ENCODE peak calls at places on chromosomes 5 and 9, in eight cellular contexts. G is stimulated activated CD8-positive, alpha-beta memory T cell treated with anti-CD3 and anti-CD28 coated beads, Interleukin-4, amount 100 ng/mL, for 4 hours; J is M059J; W is anterior cingulate cortex; V is skeletal muscle cell; I is heart right ventricle; A is lung; T is astrocyte of the spinal cord. C is an unnamed sample.

GRCh38 chr5:67214713-67215591 is 18.4 kb upstream of the CD180 start:
- DNase-seq in G (no peak), J (no peak), W (no peak), V (no peak), I (no peak), A (peak), T (no peak), C (no peak)

GRCh38 chr5:55031492-55031891 is 7.4 kb downstream of the GZMK start:
- DNase-seq in G (no peak), J (no peak), W (no peak), V (no peak), I (no peak), A (no peak), T (peak), C (no peak)

GRCh38 chr9:112112941-112113399 is 62.1 kb downstream of the SUSD1 start:
- DNase-seq in G (no peak), J (peak), W (no peak), V (no peak), I (no peak), A (peak), T (no peak), C (no peak)

GRCh38 chr9:112169368-112169767 is 5.7 kb downstream of the SUSD1 start:
- DNase-seq in G (no peak), J (no peak), W (no peak), V (no peak), I (no peak), A (no peak), T (no peak), C (no peak)

GRCh38 chr5:176996780-176997179 is 9.8 kb downstream of the UIMC1 start:
- DNase-seq in G (no peak), J (no peak), W (no peak), V (no peak), I (no peak), A (no peak), T (no peak), C (no peak)

GRCh38 chr5:88145205-88145602 is 123.4 kb downstream of the TMEM161B start:
- DNase-seq in G (no peak), J (no peak), W (no peak), V (no peak), I (no peak), A (no peak), T (peak), C (no peak)

GRCh38 chr5:36156619-36157018 is 4.7 kb downstream of the SKP2 start:
- DNase-seq in G (no peak), J (peak), W (no peak), V (peak), I (no peak), A (no peak), T (peak), C (no peak)

GRCh38 chr5:96279796-96280542 is 153.1 kb downstream of the PCSK1 start:
- DNase-seq in G (no peak), J (peak), W (no peak), V (no peak), I (no peak), A (no peak), T (peak), C (no peak)

GRCh38 chr9:125444956-125445506 is 183.4 kb downstream of the GAPVD1 start:
- DNase-seq in G (no peak), J (no peak), W (no peak), V (no peak), I (no peak), A (no peak), T (no peak), C (no peak)

GRCh38 chr5:179233909-179234562 is 111.2 kb downstream of the ADAMTS2 start:
- DNase-seq in G (no peak), J (no peak), W (no peak), V (no peak), I (no peak), A (no peak), T (no peak), C (no peak)

GRCh38 chr9:38622083-38622674 is 1.8 kb upstream of the ANKRD18A start:
- DNase-seq in G (no peak), J (no peak), W (no peak), V (no peak), I (peak), A (no peak), T (peak), C (no peak)

GRCh38 chr5:40446910-40447309 is 232.8 kb upstream of the PTGER4 start:
- DNase-seq in G (no peak), J (peak), W (no peak), V (peak), I (no peak), A (no peak), T (peak), C (no peak)

GRCh38 chr9:130732131-130732530 is 38.6 kb downstream of the EXOSC2 start:
- DNase-seq in G (no peak), J (no peak), W (no peak), V (no peak), I (no peak), A (no peak), T (no peak), C (no peak)